ENCODE peak calls at places on chromosomes 16 and 17, in five cellular contexts. One of them, this sample, is unnamed.
A peak's percentile ranks its signal among the peaks of the same experiment; 100 is the strongest.

GRCh38 chr16:86980644-86981043 is 336.5 kb downstream of the C16orf95 start:
- DNase-seq in fibroblast of gingiva: no peak
- DNase-seq in Caki2: no peak
- DNase-seq in NCI-H1436: no peak
- DNase-seq in hepatic stellate cell: no peak
- DNase-seq in this sample: no peak

GRCh38 chr17:35841505-35841904 is 27.2 kb downstream of the HEATR9 start:
- DNase-seq in fibroblast of gingiva: no peak
- DNase-seq in Caki2: no peak
- DNase-seq in NCI-H1436: no peak
- DNase-seq in hepatic stellate cell: no peak
- DNase-seq in this sample: peak; percentile 23

GRCh38 chr17:44134752-44135568 is 6.8 kb upstream of the HROB start:
- DNase-seq in fibroblast of gingiva: no peak
- DNase-seq in Caki2: no peak
- DNase-seq in NCI-H1436: no peak
- DNase-seq in hepatic stellate cell: no peak
- DNase-seq in this sample: no peak

GRCh38 chr17:42050360-42051012 is at the start of gene C17orf113:
- DNase-seq in fibroblast of gingiva: no peak
- DNase-seq in Caki2: peak; percentile 26
- DNase-seq in NCI-H1436: peak; percentile 66
- DNase-seq in hepatic stellate cell: peak; percentile 75
- DNase-seq in this sample: no peak

GRCh38 chr16:22205577-22206012 is 483 bp upstream of the EEF2K start:
- DNase-seq in fibroblast of gingiva: no peak
- DNase-seq in Caki2: no peak
- DNase-seq in NCI-H1436: no peak
- DNase-seq in hepatic stellate cell: no peak
- DNase-seq in this sample: no peak

GRCh38 chr16:19542138-19542821 is 13.2 kb upstream of the VPS35L start:
- DNase-seq in fibroblast of gingiva: no peak
- DNase-seq in Caki2: no peak
- DNase-seq in NCI-H1436: peak; percentile 82
- DNase-seq in hepatic stellate cell: no peak
- DNase-seq in this sample: no peak

GRCh38 chr16:48576927-48577326 is 33.1 kb downstream of the N4BP1 start:
- DNase-seq in fibroblast of gingiva: no peak
- DNase-seq in Caki2: no peak
- DNase-seq in NCI-H1436: no peak
- DNase-seq in hepatic stellate cell: no peak
- DNase-seq in this sample: no peak

GRCh38 chr16:78309763-78310162 is 210.3 kb downstream of the WWOX start:
- DNase-seq in fibroblast of gingiva: no peak
- DNase-seq in Caki2: no peak
- DNase-seq in NCI-H1436: no peak
- DNase-seq in hepatic stellate cell: no peak
- DNase-seq in this sample: no peak

GRCh38 chr16:188674-189073 is 8.4 kb downstream of the HBQ1 start:
- DNase-seq in fibroblast of gingiva: no peak
- DNase-seq in Caki2: peak; percentile 35
- DNase-seq in NCI-H1436: no peak
- DNase-seq in hepatic stellate cell: no peak
- DNase-seq in this sample: no peak

GRCh38 chr16:79599256-79599836 is 1.2 kb downstream of the MAF start:
- DNase-seq in fibroblast of gingiva: no peak
- DNase-seq in Caki2: no peak
- DNase-seq in NCI-H1436: peak; percentile 3
- DNase-seq in hepatic stellate cell: peak; percentile 54
- DNase-seq in this sample: no peak

GRCh38 chr17:7633093-7633492 is 3.2 kb downstream of the SHBG start:
- DNase-seq in fibroblast of gingiva: no peak
- DNase-seq in Caki2: no peak
- DNase-seq in NCI-H1436: no peak
- DNase-seq in hepatic stellate cell: no peak
- DNase-seq in this sample: no peak

GRCh38 chr16:12829096-12829888 is 25.6 kb upstream of the CPPED1 start:
- DNase-seq in fibroblast of gingiva: no peak
- DNase-seq in Caki2: no peak
- DNase-seq in NCI-H1436: no peak
- DNase-seq in hepatic stellate cell: no peak
- DNase-seq in this sample: no peak

GRCh38 chr16:74035816-74036215 is 260.8 kb upstream of the PSMD7 start:
- DNase-seq in fibroblast of gingiva: no peak
- DNase-seq in Caki2: no peak
- DNase-seq in NCI-H1436: no peak
- DNase-seq in hepatic stellate cell: peak; percentile 9
- DNase-seq in this sample: no peak

GRCh38 chr16:22948603-22949368 is 134.8 kb downstream of the HS3ST2 start:
- DNase-seq in fibroblast of gingiva: peak; percentile 30
- DNase-seq in Caki2: peak; percentile 68
- DNase-seq in NCI-H1436: no peak
- DNase-seq in hepatic stellate cell: peak; percentile 36
- DNase-seq in this sample: peak; percentile 56

GRCh38 chr17:60137731-60138130 is 12.0 kb upstream of the CA4 start:
- DNase-seq in fibroblast of gingiva: no peak
- DNase-seq in Caki2: no peak
- DNase-seq in NCI-H1436: no peak
- DNase-seq in hepatic stellate cell: no peak
- DNase-seq in this sample: no peak

GRCh38 chr17:37746617-37747016 is 1.8 kb upstream of the HNF1B start:
- DNase-seq in fibroblast of gingiva: no peak
- DNase-seq in Caki2: no peak
- DNase-seq in NCI-H1436: no peak
- DNase-seq in hepatic stellate cell: no peak
- DNase-seq in this sample: no peak

GRCh38 chr17:75394332-75394918 is 11.1 kb downstream of the GRB2 start:
- DNase-seq in fibroblast of gingiva: no peak
- DNase-seq in Caki2: no peak
- DNase-seq in NCI-H1436: no peak
- DNase-seq in hepatic stellate cell: no peak
- DNase-seq in this sample: no peak

GRCh38 chr17:82339634-82340580 is 6.3 kb upstream of the SECTM1 start:
- DNase-seq in fibroblast of gingiva: no peak
- DNase-seq in Caki2: no peak
- DNase-seq in NCI-H1436: no peak
- DNase-seq in hepatic stellate cell: no peak
- DNase-seq in this sample: no peak

GRCh38 chr17:82257473-82257872 is 16.0 kb downstream of the CSNK1D start:
- DNase-seq in fibroblast of gingiva: peak; percentile 62
- DNase-seq in Caki2: peak; percentile 56
- DNase-seq in NCI-H1436: no peak
- DNase-seq in hepatic stellate cell: no peak
- DNase-seq in this sample: no peak

GRCh38 chr17:50690887-50691549 is 16.7 kb downstream of the ANKRD40 start:
- DNase-seq in fibroblast of gingiva: no peak
- DNase-seq in Caki2: peak; percentile 0
- DNase-seq in NCI-H1436: no peak
- DNase-seq in hepatic stellate cell: no peak
- DNase-seq in this sample: no peak

GRCh38 chr16:65449526-65449925 is 327.7 kb upstream of the CDH11 start:
- DNase-seq in fibroblast of gingiva: no peak
- DNase-seq in Caki2: no peak
- DNase-seq in NCI-H1436: no peak
- DNase-seq in hepatic stellate cell: no peak
- DNase-seq in this sample: no peak

GRCh38 chr16:57630931-57631845 is 2.8 kb downstream of the ADGRG1 start:
- DNase-seq in fibroblast of gingiva: no peak
- DNase-seq in Caki2: no peak
- DNase-seq in NCI-H1436: no peak
- DNase-seq in hepatic stellate cell: no peak
- DNase-seq in this sample: no peak

GRCh38 chr17:7782237-7782636 is 51.8 kb upstream of the KDM6B start:
- DNase-seq in fibroblast of gingiva: peak; percentile 56
- DNase-seq in Caki2: no peak
- DNase-seq in NCI-H1436: no peak
- DNase-seq in hepatic stellate cell: peak; percentile 38
- DNase-seq in this sample: no peak

GRCh38 chr16:77881355-77882003 is 93.1 kb downstream of the VAT1L start:
- DNase-seq in fibroblast of gingiva: no peak
- DNase-seq in Caki2: no peak
- DNase-seq in NCI-H1436: peak; percentile 25
- DNase-seq in hepatic stellate cell: no peak
- DNase-seq in this sample: no peak

GRCh38 chr16:87541882-87542234 is 49.0 kb upstream of the ZCCHC14 start:
- DNase-seq in fibroblast of gingiva: no peak
- DNase-seq in Caki2: no peak
- DNase-seq in NCI-H1436: no peak
- DNase-seq in hepatic stellate cell: peak; percentile 57
- DNase-seq in this sample: no peak

GRCh38 chr17:48102700-48103378 is 1.6 kb upstream of the CBX1 start:
- DNase-seq in fibroblast of gingiva: no peak
- DNase-seq in Caki2: peak; percentile 25
- DNase-seq in NCI-H1436: no peak
- DNase-seq in hepatic stellate cell: no peak
- DNase-seq in this sample: no peak

GRCh38 chr17:79740413-79740812 is 9.7 kb downstream of the ENPP7 start:
- DNase-seq in fibroblast of gingiva: no peak
- DNase-seq in Caki2: peak; percentile 65
- DNase-seq in NCI-H1436: peak; percentile 49
- DNase-seq in hepatic stellate cell: no peak
- DNase-seq in this sample: no peak

GRCh38 chr17:39903158-39903884 is 15.1 kb downstream of the GSDMB start:
- DNase-seq in fibroblast of gingiva: no peak
- DNase-seq in Caki2: no peak
- DNase-seq in NCI-H1436: no peak
- DNase-seq in hepatic stellate cell: no peak
- DNase-seq in this sample: no peak

GRCh38 chr17:38453951-38454421 is 25.7 kb downstream of the ARHGAP23 start:
- DNase-seq in fibroblast of gingiva: peak; percentile 43
- DNase-seq in Caki2: no peak
- DNase-seq in NCI-H1436: no peak
- DNase-seq in hepatic stellate cell: peak; percentile 78
- DNase-seq in this sample: no peak

GRCh38 chr16:68367034-68367433 is 56.2 kb downstream of the PRMT7 start:
- DNase-seq in fibroblast of gingiva: peak; percentile 13
- DNase-seq in Caki2: no peak
- DNase-seq in NCI-H1436: no peak
- DNase-seq in hepatic stellate cell: peak; percentile 67
- DNase-seq in this sample: peak; percentile 46

GRCh38 chr17:70560471-70560870 is 391.1 kb downstream of the KCNJ2 start:
- DNase-seq in fibroblast of gingiva: no peak
- DNase-seq in Caki2: no peak
- DNase-seq in NCI-H1436: no peak
- DNase-seq in hepatic stellate cell: no peak
- DNase-seq in this sample: no peak

GRCh38 chr17:79104898-79105600 is 30.4 kb downstream of the ENGASE start:
- DNase-seq in fibroblast of gingiva: no peak
- DNase-seq in Caki2: no peak
- DNase-seq in NCI-H1436: no peak
- DNase-seq in hepatic stellate cell: no peak
- DNase-seq in this sample: no peak

GRCh38 chr16:5062051-5062450 is 3.7 kb downstream of the C16orf89 start:
- DNase-seq in fibroblast of gingiva: no peak
- DNase-seq in Caki2: no peak
- DNase-seq in NCI-H1436: no peak
- DNase-seq in hepatic stellate cell: no peak
- DNase-seq in this sample: no peak

GRCh38 chr17:57379237-57380054 is 123.1 kb downstream of the MSI2 start:
- DNase-seq in fibroblast of gingiva: no peak
- DNase-seq in Caki2: peak; percentile 40
- DNase-seq in NCI-H1436: no peak
- DNase-seq in hepatic stellate cell: peak; percentile 48
- DNase-seq in this sample: no peak

GRCh38 chr17:78484300-78485159 is 92.7 kb downstream of the DNAH17 start:
- DNase-seq in fibroblast of gingiva: no peak
- DNase-seq in Caki2: peak; percentile 32
- DNase-seq in NCI-H1436: no peak
- DNase-seq in hepatic stellate cell: no peak
- DNase-seq in this sample: peak; percentile 67

This sample was measured in H54.